ENCODE peak calls at places on chromosomes 3 and 15, in four cellular contexts. W is A549, L is K562, V is H1. X is an unnamed sample.
A peak's percentile ranks its signal among the peaks of the same experiment; 100 is the strongest.

GRCh38 chr3:161913786-161914389 is 417.3 kb downstream of the OTOL1 start:
- DNase-seq in W (no peak), L (no peak), V (no peak), X (peak; percentile 59)

GRCh38 chr3:43345877-43346276 is 59.5 kb downstream of the SNRK start:
- DNase-seq in W (no peak), L (no peak), V (no peak), X (no peak)

GRCh38 chr3:52857108-52857507 is 22.3 kb upstream of the MUSTN1 start:
- DNase-seq in W (no peak), L (no peak), V (no peak), X (no peak)

GRCh38 chr15:70704166-70704565 is 59.2 kb downstream of the UACA start:
- DNase-seq in W (no peak), L (no peak), V (no peak), X (no peak)

GRCh38 chr3:137692803-137693431 is 71.2 kb upstream of the SOX14 start:
- DNase-seq in W (no peak), L (no peak), V (peak; percentile 57), X (peak; percentile 31)

GRCh38 chr3:15952543-15953175 is 154.9 kb upstream of the ANKRD28 start:
- DNase-seq in W (no peak), L (no peak), V (no peak), X (peak; percentile 16)

GRCh38 chr3:43893721-43894120 is 203.0 kb downstream of the ABHD5 start:
- DNase-seq in W (no peak), L (no peak), V (no peak), X (no peak)

GRCh38 chr3:16148213-16148612 is 26.3 kb upstream of the GALNT15 start:
- DNase-seq in W (no peak), L (no peak), V (no peak), X (no peak)

GRCh38 chr3:102124301-102125158 is 275.2 kb downstream of the NFKBIZ start:
- DNase-seq in W (no peak), L (no peak), V (no peak), X (no peak)

GRCh38 chr3:98978068-98978811 is 76.7 kb upstream of the DCBLD2 start:
- DNase-seq in W (no peak), L (no peak), V (no peak), X (no peak)

GRCh38 chr15:44536298-44536961 is 517 bp upstream of the EIF3J start:
- DNase-seq in W (peak; percentile 72), L (peak; percentile 87), V (peak; percentile 76), X (peak; percentile 77)

GRCh38 chr15:36252117-36252711 is 327.2 kb upstream of the CDIN1 start:
- DNase-seq in W (no peak), L (no peak), V (no peak), X (peak; percentile 1)

GRCh38 chr3:57029924-57030323 is 30.5 kb upstream of the SPATA12 start:
- DNase-seq in W (no peak), L (no peak), V (no peak), X (peak; percentile 15)

GRCh38 chr3:130627143-130627849 is 110.3 kb downstream of the COL6A6 start:
- DNase-seq in W (no peak), L (no peak), V (no peak), X (no peak)

GRCh38 chr3:196159952-196160804 is 51.0 kb downstream of the ZDHHC19 start:
- DNase-seq in W (no peak), L (peak; percentile 61), V (no peak), X (no peak)

GRCh38 chr15:80426316-80426715 is 22.1 kb downstream of the ARNT2 start:
- DNase-seq in W (no peak), L (no peak), V (no peak), X (no peak)

DNA sequence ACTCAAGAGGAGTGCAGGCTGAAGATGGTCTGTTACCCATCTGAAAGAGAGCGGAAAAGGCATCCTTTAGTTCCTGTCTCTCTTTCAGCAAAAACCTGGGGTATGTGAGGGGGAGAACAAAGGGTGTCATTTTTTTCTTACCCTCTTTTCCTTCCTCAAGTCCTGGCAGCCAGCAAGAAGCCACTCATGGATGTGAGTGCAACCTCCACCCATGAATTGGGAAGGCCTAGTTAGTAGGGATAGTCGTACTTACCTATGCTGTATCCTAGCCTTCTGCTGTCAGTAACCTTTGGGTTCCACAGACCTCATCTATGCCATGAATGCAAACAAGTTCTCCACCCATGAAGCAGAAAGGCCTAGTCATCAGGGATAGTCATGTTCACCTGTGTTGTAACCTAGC is 472.8 kb downstream of the ZIC1 start:
- DNase-seq in W (no peak), L (no peak), V (no peak), X (no peak)
- TF ChIP-seq RNF2 in W (no peak), L (no peak), V (no peak), X (no peak)

DNA sequence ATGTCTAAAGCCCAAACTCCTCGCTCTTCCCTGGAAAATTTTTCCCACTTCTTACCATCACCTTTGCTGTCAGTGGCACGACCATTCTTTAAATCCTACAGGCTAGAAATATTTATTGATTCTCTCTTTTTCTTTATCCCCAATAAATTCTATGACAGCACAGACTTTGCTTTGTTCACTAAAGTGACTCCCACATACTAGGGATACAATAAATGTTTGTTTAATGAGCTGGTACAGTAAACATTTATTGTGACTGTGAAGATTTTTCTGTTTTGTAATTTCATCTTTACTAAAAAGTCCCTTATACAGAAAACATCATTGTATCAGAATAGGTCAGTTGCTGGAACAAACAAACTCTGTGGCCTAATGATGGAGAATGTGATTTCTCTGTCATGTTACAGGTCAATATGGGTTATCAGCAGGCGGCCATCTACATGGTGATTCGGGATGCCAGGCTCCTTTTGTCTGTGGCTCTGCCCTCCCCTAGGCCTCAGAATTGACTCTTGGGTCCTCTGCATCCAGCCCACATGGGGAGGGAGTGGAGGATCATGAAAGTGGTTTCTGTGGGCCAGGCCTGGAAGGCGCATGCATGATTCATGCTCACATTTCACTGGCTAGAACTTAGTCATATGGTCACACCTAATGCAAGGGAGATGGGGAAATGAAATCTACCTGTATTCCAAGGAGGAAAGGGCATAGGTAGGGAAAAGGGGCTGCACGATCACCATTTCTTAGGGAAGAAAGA is 22.7 kb upstream of the KNG1 start:
- DNase-seq in W (no peak), L (no peak), V (no peak), X (no peak)
- TF ChIP-seq RNF2 in W (no peak), L (no peak), V (no peak), X (no peak)

GRCh38 chr15:45573961-45574629 is 13.1 kb upstream of the BLOC1S6 start:
- DNase-seq in W (no peak), L (peak; percentile 35), V (peak; percentile 63), X (peak; percentile 61)
- TF ChIP-seq RNF2 in W (no peak), L (no peak), V (no peak), X (no peak)

DNA sequence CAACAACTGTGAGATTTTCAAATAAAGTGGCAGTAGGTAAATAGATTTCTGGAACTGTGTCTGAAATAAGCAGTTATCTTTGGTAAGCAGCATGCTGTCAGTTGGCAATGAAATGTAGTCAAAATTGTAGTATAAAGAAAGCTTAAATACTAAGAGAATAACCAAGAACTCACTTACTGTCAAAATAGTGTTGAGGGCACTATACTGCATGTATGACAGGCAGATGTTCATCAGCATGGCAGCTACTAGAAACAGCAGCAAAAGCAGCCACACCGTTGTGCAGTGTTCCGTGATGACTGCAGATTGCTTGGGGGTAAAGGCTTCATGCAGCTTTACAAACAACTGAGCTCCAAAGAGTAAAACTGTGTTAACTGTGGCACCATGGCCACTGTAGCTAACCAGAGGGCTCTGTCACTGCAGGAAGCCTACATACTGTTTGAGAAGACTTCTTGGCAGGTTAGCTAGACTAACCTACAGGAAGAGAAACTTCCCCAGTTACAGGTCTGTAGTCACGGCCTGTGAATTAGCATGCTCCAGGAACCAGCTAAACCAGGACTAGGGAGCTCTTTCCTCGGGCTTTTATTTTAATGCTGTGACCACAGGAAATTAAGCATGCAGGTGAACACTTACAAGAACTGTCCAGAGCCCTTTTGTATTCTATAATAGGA is 459.7 kb downstream of the TBL1XR1 start:
- DNase-seq in W (no peak), L (no peak), V (no peak), X (no peak)
- TF ChIP-seq RNF2 in W (no peak), L (no peak), V (no peak), X (no peak)

DNA sequence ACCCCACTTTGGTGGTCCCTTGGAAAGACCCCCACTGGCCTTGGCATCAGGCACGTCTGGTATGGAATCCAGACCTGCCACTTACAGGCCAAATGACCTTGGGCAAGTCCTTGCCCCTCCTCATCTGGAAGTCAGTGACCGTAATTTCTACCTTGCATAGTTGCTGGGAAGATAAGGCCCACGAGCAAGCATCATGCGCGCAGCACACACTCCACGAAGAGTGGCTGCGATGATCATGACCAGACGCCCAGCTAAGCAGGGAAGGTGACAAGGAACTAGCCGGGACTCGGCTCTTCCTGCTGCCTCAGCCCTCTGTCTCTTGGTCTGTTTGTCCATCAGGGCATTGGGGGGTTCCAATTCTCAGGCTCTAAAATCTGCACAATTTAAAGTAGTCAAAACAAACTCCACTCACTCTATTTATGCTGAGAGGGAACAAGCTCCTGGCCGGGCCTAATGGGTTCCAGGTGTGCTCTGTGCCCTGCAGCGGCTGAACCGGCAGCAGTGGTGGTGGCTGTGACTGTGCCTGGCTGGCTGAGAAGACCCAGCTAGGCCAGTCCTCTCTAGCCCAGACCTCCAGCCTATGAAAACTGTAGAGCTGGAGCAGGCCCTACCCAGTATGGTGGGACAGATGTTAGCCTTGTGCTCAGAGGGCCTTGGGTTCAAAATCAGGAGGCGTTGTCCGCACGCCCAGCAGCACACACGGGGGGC is 36.8 kb downstream of the EPHB3 start:
- DNase-seq in W (no peak), L (no peak), V (no peak), X (no peak)
- TF ChIP-seq RNF2 in W (no peak), L (no peak), V (no peak), X (no peak)

GRCh38 chr3:18951333-18951732 is 197.0 kb upstream of the KCNH8 start:
- DNase-seq in W (no peak), L (no peak), V (no peak), X (no peak)
- TF ChIP-seq RNF2 in W (no peak), L (no peak), V (no peak), X (no peak)

DNA sequence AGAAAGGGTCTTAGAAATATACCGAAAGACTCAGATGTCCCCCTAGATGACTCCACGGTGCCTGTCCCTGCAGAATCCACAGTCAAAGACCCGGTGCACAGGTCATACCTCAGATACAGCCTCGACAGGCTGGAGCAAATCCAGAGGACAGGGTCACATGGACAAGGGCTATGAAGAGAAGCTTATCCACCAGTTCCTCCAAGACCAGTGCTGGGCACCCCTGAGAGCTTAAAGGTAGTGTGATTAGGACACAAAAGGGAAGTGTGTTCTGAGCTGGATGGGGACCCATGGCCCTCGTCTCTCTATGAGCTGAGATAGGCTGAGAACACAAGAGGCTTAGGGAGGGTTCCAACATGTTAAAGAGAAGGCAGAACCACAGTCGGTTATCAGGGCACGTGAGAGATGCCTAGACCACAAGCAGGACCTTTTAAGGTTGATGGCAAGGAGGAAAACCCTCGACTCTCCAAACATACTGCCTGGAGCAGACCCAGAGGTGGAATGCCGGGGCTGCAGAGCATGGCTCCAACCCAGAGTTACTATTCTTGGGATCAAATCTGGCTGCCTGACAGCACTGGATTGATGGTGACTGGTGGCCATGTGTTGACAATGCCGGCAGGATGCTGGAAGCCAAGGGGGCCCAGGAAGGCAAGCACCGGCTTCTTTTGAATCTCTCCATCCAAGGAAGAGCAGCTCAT is 46.9 kb downstream of the ADCY5 start:
- DNase-seq in W (no peak), L (no peak), V (no peak), X (no peak)
- TF ChIP-seq RNF2 in W (no peak), L (no peak), V (no peak), X (no peak)

GRCh38 chr15:67156426-67156825 is 91.0 kb downstream of the SMAD3 start:
- DNase-seq in W (no peak), L (no peak), V (no peak), X (no peak)
- TF ChIP-seq RNF2 in W (no peak), L (no peak), V (no peak), X (no peak)

GRCh38 chr15:73367624-73368300 is 996 bp downstream of the HCN4 start:
- DNase-seq in W (peak; percentile 33), L (no peak), V (no peak), X (no peak)
- TF ChIP-seq RNF2 in W (no peak), L (no peak), V (no peak), X (no peak)